ENCODE peak calls at places on chromosomes 16 and 17, in five cellular contexts. N is WTC11, I is bronchial epithelial cell, M is stomach, S is PC-3. F is an unnamed sample.

GRCh38 chr17:59277031-59277430 is 54.4 kb upstream of the YPEL2 start:
- DNase-seq in N (no peak), I (no peak), M (no peak), S (no peak), F (no peak)

GRCh38 chr16:59320657-59321056 is 586.5 kb upstream of the GOT2 start:
- DNase-seq in N (no peak), I (no peak), M (no peak), S (no peak), F (no peak)

GRCh38 chr16:28259781-28260150 is 32.6 kb upstream of the SBK1 start:
- DNase-seq in N (no peak), I (no peak), M (no peak), S (no peak), F (no peak)

GRCh38 chr17:859461-860195 is 77.5 kb downstream of the MRM3 start:
- DNase-seq in N (no peak), I (peak), M (no peak), S (no peak), F (no peak)

GRCh38 chr17:39525801-39526506 is 64.7 kb downstream of the CDK12 start:
- DNase-seq in N (no peak), I (no peak), M (no peak), S (no peak), F (no peak)

GRCh38 chr16:85583491-85584181 is 29.5 kb upstream of the GSE1 start:
- DNase-seq in N (no peak), I (no peak), M (no peak), S (no peak), F (no peak)

GRCh38 chr16:84514295-84514873 is 9.9 kb upstream of the MEAK7 start:
- DNase-seq in N (no peak), I (no peak), M (no peak), S (no peak), F (no peak)

GRCh38 chr16:80751167-80751566 is 53.2 kb downstream of the CDYL2 start:
- DNase-seq in N (no peak), I (peak), M (no peak), S (peak), F (peak)

GRCh38 chr16:85174871-85175723 is 62.8 kb upstream of the CIBAR2 start:
- DNase-seq in N (no peak), I (no peak), M (no peak), S (peak), F (no peak)

GRCh38 chr16:4403133-4403949 is 13.1 kb downstream of the CORO7 start:
- DNase-seq in N (no peak), I (no peak), M (no peak), S (no peak), F (no peak)

GRCh38 chr17:34173221-34173620 is 81.9 kb upstream of the CCL2 start:
- DNase-seq in N (no peak), I (no peak), M (no peak), S (no peak), F (no peak)

GRCh38 chr16:49969356-49970030 is 55.5 kb upstream of the CNEP1R1 start:
- DNase-seq in N (no peak), I (no peak), M (no peak), S (no peak), F (no peak)

GRCh38 chr17:75970626-75971025 is 8.3 kb downstream of the ACOX1 start:
- DNase-seq in N (no peak), I (no peak), M (no peak), S (no peak), F (no peak)

GRCh38 chr17:75965468-75965867 is 13.5 kb downstream of the ACOX1 start:
- DNase-seq in N (no peak), I (no peak), M (no peak), S (no peak), F (no peak)

GRCh38 chr17:75975757-75976174 is 3.2 kb downstream of the ACOX1 start:
- DNase-seq in N (no peak), I (no peak), M (no peak), S (no peak), F (no peak)

GRCh38 chr17:75970011-75970523 is 8.9 kb downstream of the ACOX1 start:
- DNase-seq in N (no peak), I (no peak), M (no peak), S (peak), F (no peak)
- TF ChIP-seq CTCF in N (no peak), I (no peak), M (no peak), S (no peak), F (no peak)

DNA sequence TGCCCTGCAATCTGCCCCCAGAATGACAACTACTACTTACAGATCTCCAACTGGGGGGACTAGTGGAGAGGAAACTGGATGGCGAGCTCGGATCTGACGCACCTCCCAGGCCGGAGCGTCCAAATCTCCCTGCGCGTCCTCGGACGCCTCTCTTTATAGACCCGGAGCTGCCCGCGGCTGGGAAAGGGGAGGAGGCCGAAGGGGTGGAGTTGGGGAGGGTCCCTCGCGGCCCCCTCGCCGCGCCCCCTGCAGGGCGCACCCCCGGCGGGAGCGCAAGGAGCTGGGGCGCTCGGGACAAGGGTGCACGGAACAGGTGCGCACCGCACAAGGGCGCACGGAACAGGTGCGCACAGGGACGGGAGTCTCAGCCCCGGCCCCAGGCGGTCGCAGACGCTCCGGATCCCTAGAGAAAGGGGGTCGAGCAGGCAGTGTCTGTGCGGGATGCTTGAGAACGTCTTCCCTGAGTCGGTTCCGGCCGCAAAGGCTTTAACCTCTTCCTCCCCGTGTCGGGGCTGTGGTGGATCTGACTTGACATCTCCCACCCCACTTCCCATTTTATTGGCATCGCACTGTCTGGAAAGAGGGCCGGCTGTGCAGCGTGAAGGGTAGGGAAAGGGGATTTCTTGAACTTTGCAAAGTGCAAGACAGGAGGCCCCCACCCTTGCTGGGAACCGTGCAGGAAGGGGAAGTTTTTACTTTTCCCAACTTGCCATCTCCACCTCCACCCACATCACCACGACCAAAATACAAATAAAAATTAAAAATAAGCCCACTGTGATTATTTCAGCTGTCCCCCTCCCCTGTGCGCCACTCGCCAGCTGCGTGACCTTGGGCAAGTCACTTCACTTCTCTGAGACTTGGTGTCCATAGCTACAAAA is at the start of gene MYH11:
- DNase-seq in N (peak), I (no peak), M (no peak), S (no peak), F (no peak)
- TF ChIP-seq CTCF in N (no peak), I (no peak), M (no peak), S (no peak), F (no peak)

DNA sequence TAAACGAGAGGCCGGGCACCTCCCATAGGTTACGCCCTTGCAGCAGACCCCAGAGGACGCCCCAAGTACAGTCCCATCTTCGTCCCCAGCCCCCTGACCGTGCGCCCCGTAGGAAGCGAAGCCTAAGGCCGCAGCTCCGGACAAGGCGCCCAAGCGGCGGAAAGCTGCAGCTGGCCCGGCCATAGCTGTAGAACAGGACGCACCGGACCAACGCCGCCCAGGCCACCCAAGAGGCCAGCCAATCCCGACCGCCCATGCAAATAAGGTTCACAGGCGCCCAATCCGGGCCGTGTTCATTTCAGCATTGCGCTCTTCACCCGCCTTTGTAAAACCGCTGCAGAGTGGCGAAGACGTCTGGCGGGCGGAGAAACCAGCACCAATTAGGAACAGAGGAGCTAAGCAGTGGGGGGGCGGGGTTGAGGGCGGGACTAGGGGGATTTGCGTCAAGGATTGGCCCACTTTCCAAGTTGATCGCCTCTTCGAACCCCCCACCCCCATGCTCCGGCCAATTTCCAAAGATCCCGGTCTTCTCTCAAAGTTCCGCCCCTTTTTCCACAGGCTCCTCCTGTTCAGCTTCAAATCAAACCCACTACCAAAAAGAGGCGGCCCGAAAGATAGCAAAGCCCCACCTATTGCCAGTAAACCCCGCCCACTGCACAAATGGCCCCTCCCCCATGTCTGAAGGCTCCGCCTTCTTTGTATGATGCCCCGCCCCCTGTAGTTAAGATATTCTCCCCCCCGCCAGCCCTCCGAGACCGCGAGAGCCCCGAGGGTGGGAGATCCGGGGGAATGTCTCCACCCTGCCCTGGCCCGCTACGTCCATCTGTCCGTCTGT is at the start of gene TMEM256:
- DNase-seq in N (peak), I (peak), M (peak), S (peak), F (peak)
- TF ChIP-seq CTCF in N (no peak), I (no peak), M (no peak), S (no peak), F (no peak)

GRCh38 chr17:61578645-61579044 is 12.4 kb downstream of the NACA2 start:
- DNase-seq in N (no peak), I (no peak), M (no peak), S (no peak), F (no peak)

GRCh38 chr17:61571624-61572023 is 19.4 kb downstream of the NACA2 start:
- DNase-seq in N (no peak), I (no peak), M (no peak), S (no peak), F (no peak)

GRCh38 chr17:61575983-61576382 is 15.0 kb downstream of the NACA2 start:
- DNase-seq in N (no peak), I (no peak), M (no peak), S (no peak), F (no peak)

GRCh38 chr17:61574542-61575351 is 16.3 kb downstream of the NACA2 start:
- DNase-seq in N (peak), I (peak), M (no peak), S (peak), F (peak)

GRCh38 chr17:61575352-61575975 is 15.6 kb downstream of the NACA2 start:
- DNase-seq in N (no peak), I (no peak), M (no peak), S (peak), F (no peak)
- TF ChIP-seq CTCF in N (no peak), I (no peak), M (no peak), S (no peak), F (no peak)

GRCh38 chr17:46842835-46843234 is 8.5 kb upstream of the WNT9B start:
- DNase-seq in N (no peak), I (no peak), M (no peak), S (peak), F (no peak)
- TF ChIP-seq CTCF in N (peak), I (peak), M (peak), S (peak), F (peak)

GRCh38 chr16:69397821-69398521 is 12.2 kb upstream of the TERF2 start:
- DNase-seq in N (peak), I (peak), M (no peak), S (peak), F (peak)

GRCh38 chr16:69396187-69397061 is 10.6 kb upstream of the TERF2 start:
- DNase-seq in N (peak), I (peak), M (peak), S (peak), F (peak)

GRCh38 chr16:69399361-69399760 is 13.6 kb upstream of the TERF2 start:
- DNase-seq in N (no peak), I (peak), M (no peak), S (no peak), F (no peak)

GRCh38 chr16:69393898-69394849 is 8.4 kb upstream of the TERF2 start:
- DNase-seq in N (no peak), I (no peak), M (no peak), S (peak), F (no peak)

DNA sequence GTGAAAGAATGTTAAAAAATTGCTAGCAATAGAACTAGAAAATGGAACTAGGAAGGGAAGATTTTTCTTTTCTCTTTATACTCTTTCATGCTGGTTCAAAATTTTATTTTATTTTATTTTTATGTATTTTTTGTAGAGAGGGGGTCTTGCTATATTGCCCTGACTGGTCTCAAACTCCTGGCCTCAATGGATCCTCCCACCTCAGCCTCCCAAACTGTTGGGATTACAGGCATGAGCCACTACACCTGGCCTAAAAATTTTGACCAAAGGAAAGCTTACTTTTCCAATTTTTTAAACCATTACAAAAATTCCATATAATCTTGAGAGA is 10.0 kb upstream of the TERF2 start:
- DNase-seq in N (no peak), I (no peak), M (no peak), S (no peak), F (no peak)
- TF ChIP-seq CTCF in N (no peak), I (no peak), M (no peak), S (no peak), F (no peak)

GRCh38 chr16:46832757-46833464 is 1.9 kb upstream of the C16orf87 start:
- DNase-seq in N (no peak), I (no peak), M (no peak), S (no peak), F (no peak)

GRCh38 chr16:46830902-46831647 is at the start of gene C16orf87:
- DNase-seq in N (peak), I (peak), M (peak), S (peak), F (peak)

GRCh38 chr16:46828292-46828691 is 2.7 kb downstream of the C16orf87 start:
- DNase-seq in N (no peak), I (no peak), M (no peak), S (no peak), F (no peak)

GRCh38 chr16:46828943-46829342 is 2.0 kb downstream of the C16orf87 start:
- DNase-seq in N (no peak), I (no peak), M (no peak), S (no peak), F (no peak)

GRCh38 chr16:46830417-46830901 is 521 bp downstream of the C16orf87 start:
- DNase-seq in N (peak), I (no peak), M (peak), S (peak), F (peak)
- TF ChIP-seq CTCF in N (no peak), I (no peak), M (no peak), S (no peak), F (no peak)

F was measured in MCF 10A.